ENCODE peak calls at places on chromosomes 4 and X, in six cellular contexts. V, O, J, Q, F and W are unnamed samples.

GRCh38 chrX:22206781-22207180 is 65.9 kb upstream of the CBLL2 start:
- DNase-seq in V (no peak), O (no peak), J (no peak), Q (no peak), F (no peak), W (no peak)

GRCh38 chr4:177308125-177308524 is 1.5 kb upstream of the NEIL3 start:
- DNase-seq in V (peak; percentile 81), O (peak; percentile 83), J (no peak), Q (no peak), F (peak; percentile 66), W (peak; percentile 88)

GRCh38 chrX:53262189-53262917 is 19.0 kb downstream of the IQSEC2 start:
- DNase-seq in V (no peak), O (no peak), J (no peak), Q (no peak), F (no peak), W (no peak)

GRCh38 chr4:54567327-54567726 is 90.4 kb upstream of the KIT start:
- DNase-seq in V (no peak), O (no peak), J (no peak), Q (no peak), F (no peak), W (no peak)

GRCh38 chr4:153013202-153013988 is 77.3 kb downstream of the FHDC1 start:
- DNase-seq in V (no peak), O (no peak), J (no peak), Q (no peak), F (no peak), W (no peak)

GRCh38 chr4:135354876-135355275 is 1153.3 kb upstream of the PABPC4L start:
- DNase-seq in V (no peak), O (no peak), J (no peak), Q (no peak), F (peak; percentile 28), W (no peak)

GRCh38 chr4:85787133-85787532 is 312.2 kb downstream of the ARHGAP24 start:
- DNase-seq in V (peak; percentile 44), O (peak; percentile 85), J (no peak), Q (no peak), F (peak; percentile 93), W (no peak)

GRCh38 chr4:74444891-74445642 is at the start of gene AREG:
- DNase-seq in V (peak; percentile 88), O (peak; percentile 26), J (peak; percentile 57), Q (peak; percentile 72), F (peak; percentile 83), W (peak; percentile 77)

GRCh38 chr4:149884046-149884445 is 68.4 kb upstream of the IQCM start:
- DNase-seq in V (no peak), O (peak; percentile 82), J (no peak), Q (no peak), F (no peak), W (no peak)

GRCh38 chr4:13642576-13642975 is 15.1 kb upstream of the BOD1L1 start:
- DNase-seq in V (no peak), O (peak; percentile 37), J (no peak), Q (no peak), F (peak; percentile 75), W (peak; percentile 29)

GRCh38 chr4:13888112-13888511 is 260.6 kb upstream of the BOD1L1 start:
- DNase-seq in V (peak; percentile 62), O (peak; percentile 94), J (no peak), Q (no peak), F (peak; percentile 94), W (no peak)

GRCh38 chr4:80271806-80272205 is 5.3 kb downstream of the FGF5 start:
- DNase-seq in V (no peak), O (peak; percentile 44), J (no peak), Q (no peak), F (peak; percentile 21), W (no peak)

GRCh38 chrX:72685810-72686465 is 28.2 kb downstream of the PHKA1 start:
- DNase-seq in V (peak; percentile 17), O (peak; percentile 39), J (no peak), Q (no peak), F (peak; percentile 8), W (no peak)